ENCODE peak calls at places on chromosome 4, in four cellular contexts. B is small intestine, V is HTR-8/SVneo, F is MV-4-11. E is an unnamed sample.

GRCh38 chr4:54274786-54275503 is 45.9 kb downstream of the PDGFRA start:
- DNase-seq in B (no peak), V (no peak), F (no peak), E (no peak)

GRCh38 chr4:185470503-185471195 is 884 bp downstream of the CCDC110 start:
- DNase-seq in B (peak), V (peak), F (no peak), E (peak)

GRCh38 chr4:164012396-164013027 is 518.0 kb downstream of the TMA16 start:
- DNase-seq in B (peak), V (peak), F (no peak), E (peak)

GRCh38 chr4:158895797-158896442 is 127.1 kb downstream of the FNIP2 start:
- DNase-seq in B (peak), V (peak), F (no peak), E (peak)

GRCh38 chr4:2761035-2761923 is 5.1 kb upstream of the TNIP2 start:
- DNase-seq in B (peak), V (no peak), F (no peak), E (no peak)

GRCh38 chr4:53557601-53558000 is 33.7 kb downstream of the LNX1 start:
- DNase-seq in B (no peak), V (no peak), F (no peak), E (peak)

GRCh38 chr4:152448806-152449205 is 87.1 kb downstream of the FBXW7 start:
- DNase-seq in B (no peak), V (no peak), F (no peak), E (no peak)

GRCh38 chr4:23355263-23355662 is 534.6 kb downstream of the PPARGC1A start:
- DNase-seq in B (no peak), V (no peak), F (no peak), E (no peak)

GRCh38 chr4:184232212-184232611 is 14.5 kb upstream of the ENPP6 start:
- DNase-seq in B (peak), V (no peak), F (no peak), E (no peak)

GRCh38 chr4:139229534-139230039 is 50.4 kb downstream of the MGARP start:
- DNase-seq in B (peak), V (peak), F (peak), E (peak)

GRCh38 chr4:139666735-139667266 is 1.2 kb downstream of the MGST2 start:
- DNase-seq in B (peak), V (peak), F (peak), E (peak)

GRCh38 chr4:39942507-39942906 is 35.2 kb downstream of the PDS5A start:
- DNase-seq in B (no peak), V (no peak), F (peak), E (no peak)

GRCh38 chr4:32986236-32986635 is 2266.1 kb downstream of the PCDH7 start:
- DNase-seq in B (no peak), V (no peak), F (no peak), E (no peak)

GRCh38 chr4:94455081-94455480 is 3.3 kb downstream of the PDLIM5 start:
- DNase-seq in B (peak), V (no peak), F (peak), E (no peak)

GRCh38 chr4:158131037-158131436 is 41.8 kb downstream of the GASK1B start:
- DNase-seq in B (peak), V (no peak), F (no peak), E (no peak)

GRCh38 chr4:64822405-64822804 is 413.2 kb upstream of the TECRL start:
- DNase-seq in B (no peak), V (no peak), F (no peak), E (no peak)

GRCh38 chr4:168574581-168575295 is 77.9 kb downstream of the PALLD start:
- DNase-seq in B (no peak), V (no peak), F (no peak), E (no peak)

GRCh38 chr4:157223446-157223845 is 2.9 kb downstream of the GRIA2 start:
- DNase-seq in B (no peak), V (no peak), F (no peak), E (no peak)

GRCh38 chr4:53490965-53491622 is 100.2 kb downstream of the LNX1 start:
- DNase-seq in B (peak), V (peak), F (peak), E (peak)

GRCh38 chr4:139129206-139129605 is 47.8 kb downstream of the ELF2 start:
- DNase-seq in B (no peak), V (no peak), F (no peak), E (no peak)

GRCh38 chr4:94741304-94741703 is 16.5 kb upstream of the BMPR1B start:
- DNase-seq in B (no peak), V (no peak), F (no peak), E (no peak)

GRCh38 chr4:17623451-17624001 is 9.1 kb downstream of the MED28 start:
- DNase-seq in B (no peak), V (no peak), F (no peak), E (no peak)

GRCh38 chr4:110310795-110311194 is 112.4 kb upstream of the ELOVL6 start:
- DNase-seq in B (no peak), V (no peak), F (peak), E (peak)

GRCh38 chr4:98728433-98728832 is 70.0 kb upstream of the TSPAN5 start:
- DNase-seq in B (no peak), V (peak), F (peak), E (peak)

GRCh38 chr4:175125410-175126068 is 207.4 kb downstream of the ADAM29 start:
- DNase-seq in B (no peak), V (no peak), F (no peak), E (no peak)

GRCh38 chr4:17218801-17219200 is 293.1 kb downstream of the QDPR start:
- DNase-seq in B (no peak), V (no peak), F (no peak), E (no peak)

GRCh38 chr4:40669504-40669903 is 39.8 kb upstream of the RBM47 start:
- DNase-seq in B (no peak), V (no peak), F (no peak), E (no peak)

GRCh38 chr4:113635739-113636437 is 125.7 kb downstream of the CAMK2D start:
- DNase-seq in B (no peak), V (peak), F (no peak), E (no peak)

GRCh38 chr4:140237616-140238352 is 83.8 kb upstream of the MAML3 start:
- DNase-seq in B (peak), V (no peak), F (peak), E (peak)

GRCh38 chr4:147542229-147542990 is 61.5 kb downstream of the EDNRA start:
- DNase-seq in B (no peak), V (no peak), F (no peak), E (peak)

GRCh38 chr4:84238247-84239090 is 260.6 kb downstream of the NKX6-1 start:
- DNase-seq in B (no peak), V (no peak), F (peak), E (no peak)

GRCh38 chr4:185541251-185541671 is 6.0 kb upstream of the PDLIM3 start:
- DNase-seq in B (no peak), V (no peak), F (no peak), E (no peak)

GRCh38 chr4:61795998-61796397 is 595.9 kb downstream of the ADGRL3 start:
- DNase-seq in B (no peak), V (no peak), F (no peak), E (no peak)

GRCh38 chr4:60683953-60684352 is 516.2 kb upstream of the ADGRL3 start:
- DNase-seq in B (no peak), V (peak), F (no peak), E (no peak)

GRCh38 chr4:76531597-76531996 is 96.6 kb downstream of the SHROOM3 start:
- DNase-seq in B (no peak), V (no peak), F (no peak), E (no peak)

GRCh38 chr4:180059216-180059881 is 2183.9 kb upstream of the TENM3 start:
- DNase-seq in B (peak), V (peak), F (peak), E (peak)

GRCh38 chr4:13597604-13598003 is 29.9 kb downstream of the BOD1L1 start:
- DNase-seq in B (no peak), V (no peak), F (no peak), E (no peak)

GRCh38 chr4:38804654-38805295 is at the start of gene TLR1:
- DNase-seq in B (peak), V (no peak), F (peak), E (peak)